ENCODE peak calls at places on chromosomes 1 and 21, in six cellular contexts. D is amniotic stem cell, V is GM10248, Y is hippocampal formation, S is H9, T is NCI-H345. M is an unnamed sample.

GRCh38 chr21:15468368-15468767 is 261.4 kb upstream of the USP25 start:
- DNase-seq in D (no peak), V (no peak), Y (no peak), S (no peak), T (no peak), M (no peak)

GRCh38 chr1:40848530-40849189 is 13.5 kb downstream of the CITED4 start:
- DNase-seq in D (peak; percentile 37), V (no peak), Y (peak; percentile 35), S (peak; percentile 87), T (peak; percentile 65), M (no peak)

GRCh38 chr1:197773856-197774255 is 1.4 kb downstream of the DENND1B start:
- DNase-seq in D (no peak), V (no peak), Y (no peak), S (no peak), T (no peak), M (no peak)

GRCh38 chr1:97674517-97674916 is 246.3 kb downstream of the DPYD start:
- DNase-seq in D (no peak), V (no peak), Y (no peak), S (no peak), T (no peak), M (no peak)

GRCh38 chr1:235253219-235253640 is 74.7 kb downstream of the ARID4B start:
- DNase-seq in D (peak; percentile 71), V (peak; percentile 34), Y (peak; percentile 34), S (peak; percentile 72), T (peak; percentile 74), M (peak; percentile 47)

GRCh38 chr1:76185207-76185606 is 110.7 kb downstream of the ST6GALNAC3 start:
- DNase-seq in D (no peak), V (no peak), Y (no peak), S (no peak), T (no peak), M (no peak)

GRCh38 chr1:65001238-65001792 is 35.0 kb upstream of the JAK1 start:
- DNase-seq in D (no peak), V (peak; percentile 72), Y (no peak), S (peak; percentile 67), T (no peak), M (no peak)

GRCh38 chr1:226497991-226498689 is 50.4 kb upstream of the STUM start:
- DNase-seq in D (no peak), V (no peak), Y (peak; percentile 16), S (peak; percentile 18), T (no peak), M (no peak)

GRCh38 chr1:10001016-10001665 is 4.1 kb downstream of the RBP7 start:
- DNase-seq in D (no peak), V (no peak), Y (peak; percentile 24), S (no peak), T (no peak), M (no peak)

GRCh38 chr1:53400761-53401379 is 58.3 kb upstream of the DMRTB1 start:
- DNase-seq in D (no peak), V (no peak), Y (no peak), S (peak; percentile 14), T (no peak), M (no peak)

GRCh38 chr1:225848044-225848955 is 33.9 kb downstream of the TMEM63A start:
- DNase-seq in D (no peak), V (peak; percentile 67), Y (peak; percentile 80), S (peak; percentile 27), T (peak; percentile 60), M (no peak)

GRCh38 chr1:235127774-235128452 is 724 bp downstream of the TOMM20 start:
- DNase-seq in D (no peak), V (no peak), Y (no peak), S (no peak), T (no peak), M (no peak)

GRCh38 chr1:7669559-7670208 is 101.4 kb upstream of the VAMP3 start:
- DNase-seq in D (no peak), V (peak; percentile 78), Y (peak; percentile 65), S (peak; percentile 89), T (peak; percentile 73), M (no peak)

GRCh38 chr1:200530551-200531261 is 89.8 kb downstream of the KIF14 start:
- DNase-seq in D (no peak), V (no peak), Y (no peak), S (no peak), T (no peak), M (no peak)

GRCh38 chr1:228512852-228513243 is 25.7 kb downstream of the RNF187 start:
- DNase-seq in D (no peak), V (no peak), Y (no peak), S (no peak), T (no peak), M (no peak)

GRCh38 chr1:87439821-87440220 is 111.1 kb downstream of the LMO4 start:
- DNase-seq in D (no peak), V (no peak), Y (no peak), S (no peak), T (no peak), M (no peak)